ENCODE peak calls at places on chromosomes 6 and 20, in four cellular contexts. I, J, B and U are unnamed samples.

GRCh38 chr20:9444921-9445320 is 69.5 kb upstream of the LAMP5 start:
- DNase-seq in I (no peak), J (no peak), B (no peak), U (no peak)

GRCh38 chr20:63574829-63575720 is 1.0 kb upstream of the HELZ2 start:
- DNase-seq in I (peak; percentile 68), J (no peak), B (no peak), U (no peak)

GRCh38 chr6:127341471-127342202 is 1.8 kb downstream of the ECHDC1 start:
- DNase-seq in I (no peak), J (peak; percentile 38), B (peak; percentile 55), U (no peak)

GRCh38 chr6:26234421-26235239 is 130.4 kb upstream of the BTN3A2 start:
- DNase-seq in I (peak; percentile 70), J (peak; percentile 96), B (peak; percentile 90), U (peak; percentile 86)

GRCh38 chr6:132937466-132937906 is 123.1 kb downstream of the RPS12 start:
- DNase-seq in I (peak; percentile 51), J (peak; percentile 36), B (peak; percentile 41), U (peak; percentile 59)

GRCh38 chr20:62765432-62766070 is 30.7 kb upstream of the MRGBP start:
- DNase-seq in I (no peak), J (no peak), B (no peak), U (no peak)

GRCh38 chr20:31722388-31723281 is at the start of gene BCL2L1:
- DNase-seq in I (peak; percentile 86), J (peak; percentile 79), B (peak; percentile 75), U (peak; percentile 94)

GRCh38 chr20:57667385-57667784 is 42.4 kb downstream of the PMEPA1 start:
- DNase-seq in I (no peak), J (no peak), B (no peak), U (no peak)

GRCh38 chr6:106574729-106575458 is 54.4 kb downstream of the RTN4IP1 start:
- DNase-seq in I (peak; percentile 79), J (no peak), B (no peak), U (no peak)

GRCh38 chr20:50891138-50891537 is 40.1 kb downstream of the ADNP start:
- DNase-seq in I (no peak), J (no peak), B (no peak), U (no peak)

GRCh38 chr20:11922561-11922960 is 4.9 kb downstream of the BTBD3 start:
- DNase-seq in I (no peak), J (no peak), B (no peak), U (no peak)

GRCh38 chr6:43216200-43216599 is 13.1 kb downstream of the DNPH1 start:
- DNase-seq in I (no peak), J (no peak), B (no peak), U (no peak)

GRCh38 chr6:164417537-164417936 is 891.9 kb downstream of the C6orf118 start:
- DNase-seq in I (no peak), J (no peak), B (no peak), U (no peak)
- TF ChIP-seq CTCF in I (no peak), J (no peak), B (no peak), U (no peak)

GRCh38 chr20:13006825-13007224 is 1.9 kb upstream of the SPTLC3 start:
- DNase-seq in I (peak; percentile 81), J (no peak), B (no peak), U (no peak)

GRCh38 chr20:13009682-13010406 is 1.1 kb downstream of the SPTLC3 start:
- DNase-seq in I (peak; percentile 97), J (peak; percentile 77), B (peak; percentile 71), U (peak; percentile 26)

GRCh38 chr20:13012886-13013285 is 4.1 kb downstream of the SPTLC3 start:
- DNase-seq in I (no peak), J (no peak), B (no peak), U (no peak)

GRCh38 chr20:13007596-13007995 is 1.2 kb upstream of the SPTLC3 start:
- DNase-seq in I (no peak), J (no peak), B (no peak), U (no peak)

DNA sequence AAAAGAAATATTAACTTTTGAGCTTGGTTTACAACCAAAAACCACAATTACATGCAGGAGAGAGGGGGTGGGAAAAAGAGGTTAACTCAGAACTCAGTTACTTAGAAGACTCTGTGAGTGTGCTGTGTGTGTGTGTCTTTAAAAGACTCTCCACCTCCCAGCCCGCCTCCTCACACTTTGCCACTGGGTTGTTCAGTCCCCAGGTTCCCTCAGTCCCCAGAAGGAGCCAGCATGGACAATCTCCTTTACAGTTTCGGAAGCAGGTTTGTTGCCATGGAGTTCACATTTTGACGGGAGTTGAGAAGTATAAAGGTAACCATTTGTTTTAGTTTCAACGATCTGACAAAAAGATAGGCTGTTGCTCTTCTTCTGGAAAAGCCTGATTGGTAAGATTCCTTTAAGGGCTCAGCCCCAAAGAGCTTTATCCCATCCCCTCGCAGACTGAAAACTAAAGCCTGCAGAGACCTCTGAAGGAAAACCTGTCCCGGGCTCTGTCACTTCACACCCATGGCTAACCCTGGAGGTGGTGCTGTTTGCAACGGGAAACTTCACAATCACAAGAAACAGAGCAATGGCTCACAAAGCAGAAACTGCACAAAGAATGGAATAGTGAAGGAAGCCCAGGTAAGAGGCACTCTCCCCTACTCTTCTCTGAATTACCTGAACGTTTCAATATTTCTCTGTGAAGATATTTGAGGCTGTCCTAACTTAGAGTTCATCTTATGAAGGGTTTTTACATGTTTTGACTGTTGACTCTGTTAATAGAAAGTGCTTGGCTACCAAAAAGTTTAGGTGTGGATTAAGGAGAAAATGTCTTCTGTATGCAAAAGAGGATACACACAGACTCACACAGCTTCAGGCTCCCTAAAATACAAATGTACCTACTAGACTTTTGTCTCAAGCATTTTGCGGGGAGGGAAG is at the start of gene SPTLC3:
- DNase-seq in I (peak; percentile 46), J (no peak), B (peak; percentile 2), U (peak; percentile 40)
- TF ChIP-seq CTCF in I (no peak), J (no peak), B (no peak), U (no peak)

DNA sequence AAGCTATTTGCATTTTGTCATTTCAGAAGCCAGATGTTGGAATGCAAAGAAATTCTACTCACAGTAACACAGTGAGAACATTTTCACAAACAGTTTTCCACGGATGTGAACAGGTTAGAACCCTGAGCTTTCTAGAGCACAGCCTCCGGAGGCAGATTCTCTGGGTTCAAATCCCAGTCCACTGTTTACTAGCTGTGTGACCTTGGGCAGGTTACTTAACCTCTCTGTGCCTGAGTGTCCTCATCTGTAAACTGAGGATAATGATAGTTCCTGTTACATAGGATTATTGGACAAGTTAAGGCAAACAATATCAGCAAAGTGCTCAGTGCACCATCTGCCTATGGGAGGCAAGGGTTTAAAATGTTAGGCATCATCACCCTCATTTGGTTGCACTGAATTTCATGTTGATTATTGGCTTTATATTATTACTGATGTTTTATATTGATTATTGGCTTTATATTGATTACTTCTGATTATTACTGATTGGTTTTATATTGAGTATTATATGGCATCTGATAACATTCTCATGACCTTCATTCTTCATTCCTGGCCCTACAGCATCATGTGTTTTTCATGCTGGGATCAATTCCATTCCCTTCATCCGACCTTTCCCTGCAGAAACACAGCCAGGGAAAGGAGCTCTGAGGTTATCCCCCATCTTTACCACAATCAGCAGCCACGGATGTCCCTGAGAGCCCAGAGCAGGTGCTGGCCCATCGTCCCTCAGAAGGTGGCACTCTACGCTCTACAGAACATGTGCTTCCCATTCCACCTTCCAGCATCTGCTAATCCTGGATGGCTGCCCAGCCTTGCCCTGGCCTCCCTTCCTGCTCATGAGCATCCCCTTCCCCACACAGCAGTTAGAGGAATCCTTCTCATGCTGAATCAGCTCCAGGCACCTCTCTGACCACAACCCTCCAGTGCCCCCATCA is 283.1 kb downstream of the PREX1 start:
- DNase-seq in I (no peak), J (no peak), B (no peak), U (no peak)
- TF ChIP-seq CTCF in I (no peak), J (no peak), B (no peak), U (no peak)

GRCh38 chr6:30103630-30104179 is 9.2 kb downstream of the TRIM31 start:
- DNase-seq in I (no peak), J (no peak), B (no peak), U (no peak)

GRCh38 chr6:30102701-30103629 is 9.9 kb downstream of the TRIM31 start:
- DNase-seq in I (peak; percentile 85), J (peak; percentile 91), B (peak; percentile 81), U (peak; percentile 92)

GRCh38 chr6:30101423-30101938 is 11.4 kb downstream of the TRIM31 start:
- DNase-seq in I (peak; percentile 4), J (no peak), B (no peak), U (peak; percentile 9)

GRCh38 chr6:30100585-30101422 is 12.1 kb downstream of the TRIM31 start:
- DNase-seq in I (no peak), J (no peak), B (no peak), U (peak; percentile 26)

DNA sequence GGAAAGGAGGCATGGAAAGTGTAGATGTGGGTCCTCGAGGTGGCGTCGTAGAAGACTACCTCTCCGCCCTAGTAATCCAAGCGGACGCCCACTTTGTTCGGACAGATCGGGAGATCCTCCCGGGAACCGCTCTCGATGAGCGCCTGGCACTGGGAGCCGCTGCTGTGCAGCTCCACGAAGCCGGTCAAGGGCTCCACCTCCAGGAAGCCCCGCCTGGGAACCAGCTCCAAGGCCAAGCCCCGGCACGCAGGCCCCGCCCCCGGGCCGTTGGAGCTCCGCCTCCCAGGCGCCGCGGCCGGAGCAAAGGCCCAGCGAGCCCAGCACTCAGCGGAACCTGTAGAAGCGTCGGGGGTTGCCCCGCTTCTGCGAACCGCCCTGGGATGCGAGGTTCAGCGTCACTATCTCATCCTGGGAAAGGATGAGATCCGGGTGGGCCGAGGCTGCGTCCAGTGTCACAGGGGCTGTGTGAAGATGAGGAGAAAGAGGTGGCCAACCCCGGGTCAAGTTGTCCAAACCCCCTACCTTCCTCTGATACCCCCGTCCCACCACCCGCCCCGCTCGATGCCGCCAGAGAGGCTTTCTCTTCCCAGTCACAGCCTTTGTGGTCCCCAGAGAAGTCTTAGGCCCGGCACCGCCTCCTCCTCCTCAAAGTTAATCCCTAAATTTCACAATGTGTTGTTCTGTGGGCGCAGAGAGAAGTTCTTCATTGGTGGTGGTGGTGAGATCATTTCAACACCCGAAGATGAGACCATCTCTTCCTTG is 10.8 kb downstream of the TRIM31 start:
- DNase-seq in I (peak; percentile 82), J (peak; percentile 72), B (peak; percentile 38), U (peak; percentile 53)
- TF ChIP-seq CTCF in I (no peak), J (peak; percentile 1), B (no peak), U (no peak)

DNA sequence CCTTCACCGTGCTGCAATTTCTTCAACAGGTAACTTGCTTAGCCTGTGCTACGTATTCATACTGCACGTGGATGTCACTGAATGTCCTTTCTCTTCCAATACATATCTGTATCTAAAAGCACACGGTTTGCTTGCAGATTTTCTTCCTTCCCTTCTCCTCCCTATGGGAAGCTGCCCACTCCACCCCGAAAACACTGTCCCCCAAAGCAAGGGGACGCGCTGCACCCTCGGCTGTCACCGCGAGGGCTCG is 708 bp downstream of the TMX4 start:
- DNase-seq in I (no peak), J (no peak), B (no peak), U (no peak)
- TF ChIP-seq CTCF in I (no peak), J (peak; percentile 13), B (no peak), U (peak; percentile 9)

GRCh38 chr6:384898-385297 is 6.7 kb upstream of the IRF4 start:
- DNase-seq in I (no peak), J (no peak), B (no peak), U (no peak)

GRCh38 chr6:381742-382461 is 9.7 kb upstream of the IRF4 start:
- DNase-seq in I (no peak), J (no peak), B (no peak), U (no peak)

GRCh38 chr6:385614-386013 is 5.9 kb upstream of the IRF4 start:
- DNase-seq in I (no peak), J (no peak), B (no peak), U (no peak)

GRCh38 chr6:380234-381218 is 11.0 kb upstream of the IRF4 start:
- DNase-seq in I (no peak), J (no peak), B (no peak), U (no peak)

GRCh38 chr6:382883-383420 is 8.6 kb upstream of the IRF4 start:
- DNase-seq in I (no peak), J (no peak), B (no peak), U (no peak)
- TF ChIP-seq CTCF in I (no peak), J (no peak), B (peak; percentile 29), U (no peak)